ENCODE peak calls at places on chromosomes 6 and 20, in six cellular contexts. One of them, this sample, is unnamed. For H3K4me1, the result is how much of the 10 kb centered on the place peaks cover.

GRCh38 chr6:13338038-13338437 is 9.7 kb upstream of the TBC1D7 start:
- DNase-seq in tibial artery: no peak
- DNase-seq in CD8-positive, alpha-beta memory T cell: no peak
- DNase-seq in heart right ventricle: no peak
- DNase-seq in body of pancreas: no peak
- DNase-seq in upper lobe of left lung: no peak
- DNase-seq in this sample: no peak

GRCh38 chr6:147430811-147431210 is 77.7 kb upstream of the SAMD5 start:
- DNase-seq in tibial artery: no peak
- DNase-seq in CD8-positive, alpha-beta memory T cell: no peak
- DNase-seq in heart right ventricle: no peak
- DNase-seq in body of pancreas: no peak
- DNase-seq in upper lobe of left lung: no peak
- DNase-seq in this sample: no peak

GRCh38 chr6:138987299-138987642 is 782 bp downstream of the REPS1 start:
- DNase-seq in tibial artery: peak
- DNase-seq in CD8-positive, alpha-beta memory T cell: no peak
- DNase-seq in heart right ventricle: peak
- DNase-seq in body of pancreas: no peak
- DNase-seq in upper lobe of left lung: no peak
- DNase-seq in this sample: no peak

GRCh38 chr20:25707695-25708094 is 11.0 kb upstream of the ZNF337 start:
- DNase-seq in tibial artery: no peak
- DNase-seq in CD8-positive, alpha-beta memory T cell: no peak
- DNase-seq in heart right ventricle: no peak
- DNase-seq in body of pancreas: no peak
- DNase-seq in upper lobe of left lung: no peak
- DNase-seq in this sample: no peak

GRCh38 chr20:11041396-11041795 is 367.6 kb upstream of the JAG1 start:
- DNase-seq in tibial artery: no peak
- DNase-seq in CD8-positive, alpha-beta memory T cell: no peak
- DNase-seq in heart right ventricle: no peak
- DNase-seq in body of pancreas: no peak
- DNase-seq in upper lobe of left lung: no peak
- DNase-seq in this sample: no peak

GRCh38 chr20:11712611-11713160 is 205.0 kb upstream of the BTBD3 start:
- DNase-seq in tibial artery: no peak
- DNase-seq in CD8-positive, alpha-beta memory T cell: no peak
- DNase-seq in heart right ventricle: no peak
- DNase-seq in body of pancreas: no peak
- DNase-seq in upper lobe of left lung: no peak
- DNase-seq in this sample: no peak

GRCh38 chr20:38001173-38001875 is 31.9 kb downstream of the TTI1 start:
- DNase-seq in tibial artery: no peak
- DNase-seq in CD8-positive, alpha-beta memory T cell: no peak
- DNase-seq in heart right ventricle: no peak
- DNase-seq in body of pancreas: no peak
- DNase-seq in upper lobe of left lung: no peak
- DNase-seq in this sample: no peak

GRCh38 chr6:2951723-2952122 is 19.6 kb downstream of the SERPINB6 start:
- DNase-seq in tibial artery: peak
- DNase-seq in CD8-positive, alpha-beta memory T cell: no peak
- DNase-seq in heart right ventricle: no peak
- DNase-seq in body of pancreas: no peak
- DNase-seq in upper lobe of left lung: no peak
- DNase-seq in this sample: no peak

GRCh38 chr6:26284537-26285142 is 80.4 kb upstream of the BTN3A2 start:
- DNase-seq in tibial artery: peak
- DNase-seq in CD8-positive, alpha-beta memory T cell: peak
- DNase-seq in heart right ventricle: peak
- DNase-seq in body of pancreas: peak
- DNase-seq in upper lobe of left lung: peak
- DNase-seq in this sample: peak

GRCh38 chr6:68718379-68719073 is 83.4 kb downstream of the ADGRB3 start:
- DNase-seq in tibial artery: no peak
- DNase-seq in CD8-positive, alpha-beta memory T cell: no peak
- DNase-seq in heart right ventricle: peak
- DNase-seq in body of pancreas: no peak
- DNase-seq in upper lobe of left lung: no peak
- DNase-seq in this sample: no peak

GRCh38 chr20:47735412-47736400 is 49.6 kb downstream of the SULF2 start:
- DNase-seq in tibial artery: no peak
- DNase-seq in CD8-positive, alpha-beta memory T cell: no peak
- DNase-seq in heart right ventricle: peak
- DNase-seq in body of pancreas: no peak
- DNase-seq in upper lobe of left lung: no peak
- DNase-seq in this sample: no peak

GRCh38 chr6:55212147-55212546 is 37.8 kb downstream of the HCRTR2 start:
- DNase-seq in tibial artery: no peak
- DNase-seq in CD8-positive, alpha-beta memory T cell: no peak
- DNase-seq in heart right ventricle: no peak
- DNase-seq in body of pancreas: no peak
- DNase-seq in upper lobe of left lung: no peak
- DNase-seq in this sample: no peak

GRCh38 chr20:37007898-37008649 is 56.6 kb upstream of the SAMHD1 start:
- DNase-seq in tibial artery: no peak
- DNase-seq in CD8-positive, alpha-beta memory T cell: peak
- DNase-seq in heart right ventricle: no peak
- DNase-seq in body of pancreas: no peak
- DNase-seq in upper lobe of left lung: no peak
- DNase-seq in this sample: peak

GRCh38 chr20:35235881-35236280 is 9.4 kb downstream of the MMP24 start:
- DNase-seq in tibial artery: no peak
- DNase-seq in CD8-positive, alpha-beta memory T cell: no peak
- DNase-seq in heart right ventricle: no peak
- DNase-seq in body of pancreas: no peak
- DNase-seq in upper lobe of left lung: no peak
- DNase-seq in this sample: no peak

GRCh38 chr20:47998736-47999135 is 213.5 kb upstream of the SULF2 start:
- DNase-seq in tibial artery: no peak
- DNase-seq in CD8-positive, alpha-beta memory T cell: no peak
- DNase-seq in heart right ventricle: no peak
- DNase-seq in body of pancreas: no peak
- DNase-seq in upper lobe of left lung: no peak
- DNase-seq in this sample: no peak

GRCh38 chr20:3749689-3750639 is 17.5 kb downstream of the HSPA12B start:
- DNase-seq in tibial artery: no peak
- DNase-seq in CD8-positive, alpha-beta memory T cell: peak
- DNase-seq in heart right ventricle: no peak
- DNase-seq in body of pancreas: peak
- DNase-seq in upper lobe of left lung: peak
- DNase-seq in this sample: no peak

GRCh38 chr6:73680289-73680688 is 15.7 kb upstream of the CD109 start:
- DNase-seq in tibial artery: no peak
- DNase-seq in CD8-positive, alpha-beta memory T cell: no peak
- DNase-seq in heart right ventricle: no peak
- DNase-seq in body of pancreas: no peak
- DNase-seq in upper lobe of left lung: no peak
- DNase-seq in this sample: no peak

GRCh38 chr20:56636701-56637100 is 7.6 kb downstream of the TFAP2C start:
- DNase-seq in tibial artery: no peak
- DNase-seq in CD8-positive, alpha-beta memory T cell: no peak
- DNase-seq in heart right ventricle: no peak
- DNase-seq in body of pancreas: no peak
- DNase-seq in upper lobe of left lung: no peak
- DNase-seq in this sample: no peak

GRCh38 chr20:49766979-49767419 is 45.6 kb upstream of the SLC9A8 start:
- DNase-seq in tibial artery: no peak
- DNase-seq in CD8-positive, alpha-beta memory T cell: no peak
- DNase-seq in heart right ventricle: no peak
- DNase-seq in body of pancreas: no peak
- DNase-seq in upper lobe of left lung: no peak
- DNase-seq in this sample: no peak

GRCh38 chr6:23533954-23534725 is 591.9 kb upstream of the NRSN1 start:
- DNase-seq in tibial artery: no peak
- DNase-seq in CD8-positive, alpha-beta memory T cell: no peak
- DNase-seq in heart right ventricle: no peak
- DNase-seq in body of pancreas: no peak
- DNase-seq in upper lobe of left lung: no peak
- DNase-seq in this sample: no peak

GRCh38 chr6:161401910-161402309 is 128.0 kb upstream of the AGPAT4 start:
- DNase-seq in tibial artery: no peak
- DNase-seq in CD8-positive, alpha-beta memory T cell: no peak
- DNase-seq in heart right ventricle: no peak
- DNase-seq in body of pancreas: no peak
- DNase-seq in upper lobe of left lung: no peak
- DNase-seq in this sample: no peak

GRCh38 chr20:43691928-43692524 is 25.1 kb downstream of the MYBL2 start:
- DNase-seq in tibial artery: no peak
- DNase-seq in CD8-positive, alpha-beta memory T cell: peak
- DNase-seq in heart right ventricle: no peak
- DNase-seq in body of pancreas: peak
- DNase-seq in upper lobe of left lung: no peak
- DNase-seq in this sample: peak

GRCh38 chr6:7546832-7547714 is 5.6 kb downstream of the DSP start:
- DNase-seq in tibial artery: no peak
- DNase-seq in CD8-positive, alpha-beta memory T cell: no peak
- DNase-seq in heart right ventricle: no peak
- DNase-seq in body of pancreas: no peak
- DNase-seq in upper lobe of left lung: no peak
- DNase-seq in this sample: no peak

GRCh38 chr20:5513975-5514516 is 197.3 kb upstream of the PROKR2 start:
- DNase-seq in tibial artery: no peak
- DNase-seq in CD8-positive, alpha-beta memory T cell: no peak
- DNase-seq in heart right ventricle: no peak
- DNase-seq in body of pancreas: no peak
- DNase-seq in upper lobe of left lung: no peak
- DNase-seq in this sample: no peak
- H3K27ac ChIP-seq in tibial artery: no peak
- H3K27ac ChIP-seq in CD8-positive, alpha-beta memory T cell: no peak
- H3K27ac ChIP-seq in heart right ventricle: no peak
- H3K27ac ChIP-seq in body of pancreas: no peak
- H3K27ac ChIP-seq in upper lobe of left lung: no peak
- H3K27ac ChIP-seq in this sample: no peak

GRCh38 chr20:33664762-33665144 is 2.0 kb upstream of the ACTL10 start:
- DNase-seq in tibial artery: no peak
- DNase-seq in CD8-positive, alpha-beta memory T cell: no peak
- DNase-seq in heart right ventricle: no peak
- DNase-seq in body of pancreas: no peak
- DNase-seq in upper lobe of left lung: no peak
- DNase-seq in this sample: no peak
- H3K4me1 ChIP-seq in tibial artery: half or more
- H3K4me1 ChIP-seq in CD8-positive, alpha-beta memory T cell: under half
- H3K4me1 ChIP-seq in heart right ventricle: half or more
- H3K4me1 ChIP-seq in body of pancreas: under half
- H3K4me1 ChIP-seq in upper lobe of left lung: under half
- H3K4me1 ChIP-seq in this sample: under half

DNA sequence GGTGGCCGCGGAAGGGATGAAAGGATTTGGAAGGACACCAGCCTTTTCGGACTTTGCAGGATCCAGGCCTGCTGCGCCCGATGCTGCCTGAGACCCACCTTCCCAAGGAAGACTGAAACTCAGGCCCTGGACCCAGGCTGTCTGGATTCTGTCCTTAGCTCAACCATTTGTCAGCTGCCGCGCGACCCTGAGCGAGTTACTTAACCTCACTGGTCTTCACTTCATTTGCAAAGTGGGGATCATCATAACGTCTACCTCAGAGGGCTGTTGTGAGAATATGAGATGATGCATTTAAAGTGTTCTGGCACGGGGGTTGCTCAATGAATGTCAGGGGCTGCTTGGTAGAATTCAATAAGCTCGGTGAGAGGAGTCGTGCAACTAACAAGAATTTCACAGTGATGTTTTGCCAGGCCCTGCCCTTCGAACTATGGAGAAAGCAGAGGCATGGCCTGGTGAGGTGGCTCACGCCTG is 104.2 kb upstream of the PRDM1 start:
- DNase-seq in tibial artery: no peak
- DNase-seq in CD8-positive, alpha-beta memory T cell: no peak
- DNase-seq in heart right ventricle: no peak
- DNase-seq in body of pancreas: no peak
- DNase-seq in upper lobe of left lung: no peak
- DNase-seq in this sample: no peak
- H3K4me3 ChIP-seq in tibial artery: peak
- H3K4me3 ChIP-seq in CD8-positive, alpha-beta memory T cell: no peak
- H3K4me3 ChIP-seq in heart right ventricle: no peak
- H3K4me3 ChIP-seq in body of pancreas: no peak
- H3K4me3 ChIP-seq in upper lobe of left lung: no peak
- H3K4me3 ChIP-seq in this sample: peak

DNA sequence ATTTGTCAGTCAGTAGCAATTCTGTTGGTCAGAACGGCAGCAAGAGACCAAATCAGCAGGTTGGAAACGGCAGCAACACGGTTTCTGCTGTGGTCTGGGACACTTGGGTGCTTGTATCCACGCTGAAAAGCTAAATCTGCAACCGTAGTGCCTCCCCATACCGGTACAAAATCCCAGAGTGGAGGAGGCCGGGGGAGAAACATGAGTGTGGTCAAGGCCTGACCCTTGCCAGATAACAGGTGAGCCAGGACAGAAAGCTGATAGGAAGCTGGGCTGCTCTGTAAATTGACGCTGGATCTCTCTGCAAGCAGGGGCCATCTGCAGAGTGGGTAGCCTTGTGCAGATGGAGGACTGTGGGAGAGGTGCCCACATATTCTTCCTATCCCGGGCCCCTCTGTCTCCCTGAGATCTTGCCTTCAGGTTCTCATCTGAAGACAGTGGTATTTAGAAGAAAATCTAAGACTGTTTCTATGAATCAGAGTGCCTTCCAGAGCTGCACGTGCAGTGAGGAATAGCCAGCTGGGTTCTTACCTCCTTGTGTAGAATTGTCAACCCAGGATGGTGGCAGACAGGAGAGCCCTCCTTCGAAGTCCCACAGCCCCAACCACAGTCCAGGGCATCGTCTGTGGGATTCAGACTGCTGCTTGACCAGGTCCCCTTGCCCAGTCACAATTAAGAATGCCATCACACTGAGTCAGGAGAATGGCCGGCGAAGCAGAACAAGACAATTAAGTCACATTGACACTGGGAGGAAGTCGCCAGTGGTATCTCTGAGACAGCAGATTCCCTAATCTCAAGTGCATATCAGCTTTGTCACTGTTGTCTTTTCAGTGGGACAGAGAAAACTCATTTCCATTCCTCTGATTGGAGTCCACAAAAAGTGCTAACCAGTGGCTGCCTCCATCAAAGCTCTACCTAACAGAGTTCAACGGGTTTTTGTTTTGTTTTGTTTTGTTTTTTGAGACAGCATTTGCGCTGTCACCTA is 100.0 kb upstream of the RIPOR2 start:
- DNase-seq in tibial artery: no peak
- DNase-seq in CD8-positive, alpha-beta memory T cell: no peak
- DNase-seq in heart right ventricle: no peak
- DNase-seq in body of pancreas: no peak
- DNase-seq in upper lobe of left lung: no peak
- DNase-seq in this sample: no peak
- H3K27ac ChIP-seq in tibial artery: no peak
- H3K27ac ChIP-seq in CD8-positive, alpha-beta memory T cell: peak
- H3K27ac ChIP-seq in heart right ventricle: no peak
- H3K27ac ChIP-seq in body of pancreas: peak
- H3K27ac ChIP-seq in upper lobe of left lung: peak
- H3K27ac ChIP-seq in this sample: peak